ENCODE peak calls at places on chromosome 10, in eight cellular contexts. O is lower lobe of right lung; R is cardiac muscle cell; N is Caco-2; J is CD8-positive, alpha-beta memory T cell; A is hepatocyte; L is fibroblast of lung; C is BJ. I is an unnamed sample.

GRCh38 chr10:65320256-65321026 is 1605.4 kb upstream of the LRRTM3 start:
- DNase-seq in O (no peak), R (peak; percentile 41), N (no peak), J (no peak), A (no peak), L (no peak), C (no peak), I (no peak)

GRCh38 chr10:90179696-90180407 is 478.5 kb downstream of the KIF20B start:
- DNase-seq in O (no peak), R (peak; percentile 99), N (no peak), J (no peak), A (peak; percentile 78), L (peak; percentile 96), C (peak; percentile 93), I (no peak)

GRCh38 chr10:105579112-105579511 is 938.0 kb downstream of the SORCS3 start:
- DNase-seq in O (no peak), R (no peak), N (no peak), J (no peak), A (no peak), L (no peak), C (no peak), I (no peak)

GRCh38 chr10:71802235-71802634 is 28.9 kb upstream of the VSIR start:
- DNase-seq in O (no peak), R (no peak), N (no peak), J (no peak), A (no peak), L (no peak), C (no peak), I (no peak)

GRCh38 chr10:103145046-103145445 is 48.0 kb downstream of the NT5C2 start:
- DNase-seq in O (no peak), R (peak; percentile 33), N (no peak), J (no peak), A (no peak), L (peak; percentile 82), C (no peak), I (no peak)

GRCh38 chr10:37535459-37536246 is 321.8 kb downstream of the ZNF248 start:
- DNase-seq in O (no peak), R (no peak), N (no peak), J (no peak), A (no peak), L (no peak), C (no peak), I (peak; percentile 33)

GRCh38 chr10:13812804-13813203 is 226.0 kb downstream of the PRPF18 start:
- DNase-seq in O (no peak), R (no peak), N (no peak), J (no peak), A (no peak), L (no peak), C (no peak), I (no peak)

GRCh38 chr10:95573497-95573896 is 12.3 kb upstream of the SORBS1 start:
- DNase-seq in O (no peak), R (no peak), N (no peak), J (no peak), A (no peak), L (no peak), C (no peak), I (no peak)

GRCh38 chr10:60006046-60006445 is 99.7 kb upstream of the CCDC6 start:
- DNase-seq in O (no peak), R (peak; percentile 49), N (no peak), J (no peak), A (no peak), L (peak; percentile 57), C (no peak), I (no peak)

GRCh38 chr10:117186832-117187615 is 10.3 kb upstream of the KCNK18 start:
- DNase-seq in O (no peak), R (no peak), N (no peak), J (no peak), A (no peak), L (peak; percentile 36), C (no peak), I (no peak)

GRCh38 chr10:133279266-133279960 is 2.7 kb upstream of the ADAM8 start:
- DNase-seq in O (no peak), R (no peak), N (no peak), J (no peak), A (no peak), L (no peak), C (no peak), I (no peak)

GRCh38 chr10:24944512-24945255 is 7.7 kb downstream of the PRTFDC1 start:
- DNase-seq in O (no peak), R (peak; percentile 75), N (no peak), J (no peak), A (peak; percentile 78), L (peak; percentile 90), C (no peak), I (peak; percentile 27)

GRCh38 chr10:129956285-129956649 is 7.8 kb downstream of the EBF3 start:
- DNase-seq in O (no peak), R (no peak), N (no peak), J (no peak), A (no peak), L (no peak), C (no peak), I (peak; percentile 49)

GRCh38 chr10:132255489-132256344 is 52.0 kb downstream of the STK32C start:
- DNase-seq in O (no peak), R (no peak), N (no peak), J (no peak), A (no peak), L (no peak), C (no peak), I (no peak)

GRCh38 chr10:47299989-47300931 is at the start of gene GDF10:
- DNase-seq in O (no peak), R (peak; percentile 7), N (no peak), J (no peak), A (peak; percentile 47), L (peak; percentile 1), C (no peak), I (no peak)

GRCh38 chr10:34486008-34486407 is 329.1 kb downstream of the PARD3 start:
- DNase-seq in O (no peak), R (no peak), N (no peak), J (no peak), A (no peak), L (no peak), C (no peak), I (no peak)

GRCh38 chr10:102927311-102928010 is 9.4 kb downstream of the CNNM2 start:
- DNase-seq in O (no peak), R (no peak), N (no peak), J (no peak), A (no peak), L (no peak), C (no peak), I (no peak)

GRCh38 chr10:76618171-76618570 is 1019.4 kb downstream of the KCNMA1 start:
- DNase-seq in O (no peak), R (no peak), N (no peak), J (no peak), A (no peak), L (no peak), C (no peak), I (no peak)

GRCh38 chr10:46216836-46217748 is 69.7 kb upstream of the ANTXRL start:
- DNase-seq in O (no peak), R (peak; percentile 47), N (no peak), J (no peak), A (no peak), L (no peak), C (no peak), I (no peak)

GRCh38 chr10:5915451-5915850 is 25.4 kb downstream of the FBH1 start:
- DNase-seq in O (no peak), R (no peak), N (no peak), J (no peak), A (no peak), L (no peak), C (no peak), I (no peak)

GRCh38 chr10:5919568-5919967 is 29.5 kb downstream of the FBH1 start:
- DNase-seq in O (no peak), R (no peak), N (no peak), J (no peak), A (no peak), L (no peak), C (no peak), I (no peak)

GRCh38 chr10:5913736-5914135 is 23.7 kb downstream of the FBH1 start:
- DNase-seq in O (no peak), R (no peak), N (no peak), J (no peak), A (no peak), L (no peak), C (no peak), I (no peak)

GRCh38 chr10:5921746-5922145 is 31.7 kb downstream of the FBH1 start:
- DNase-seq in O (no peak), R (no peak), N (no peak), J (no peak), A (no peak), L (no peak), C (no peak), I (no peak)

DNA sequence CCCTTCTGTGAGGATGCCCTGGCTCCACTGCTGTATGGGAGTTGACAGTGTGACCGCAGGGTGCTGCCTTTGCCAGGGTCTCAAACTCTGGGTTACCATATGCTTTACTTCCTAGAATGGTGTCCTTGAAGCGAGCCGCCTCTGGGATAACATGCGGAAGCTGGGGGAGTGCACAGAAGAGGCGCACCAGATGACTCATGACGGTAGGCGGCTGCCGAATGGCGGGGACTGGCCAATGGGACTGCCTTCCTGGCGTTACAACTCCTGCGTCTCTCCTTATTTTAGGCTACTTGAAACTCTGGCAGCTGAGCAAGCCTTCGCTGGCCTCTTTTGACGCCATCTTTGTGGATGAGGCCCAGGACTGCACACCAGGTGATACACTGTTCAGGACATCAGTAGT is 27.3 kb downstream of the FBH1 start:
- DNase-seq in O (no peak), R (no peak), N (no peak), J (no peak), A (no peak), L (no peak), C (no peak), I (no peak)
- H3K36me3 ChIP-seq in O (peaks cover 100% of the 10 kb centered on the region), R (peaks cover 91% of the 10 kb centered on the region), N (peaks cover 1% of the 10 kb centered on the region), J (peaks cover 80% of the 10 kb centered on the region), A (no peaks in the 10 kb centered on the region), L (peaks cover 37% of the 10 kb centered on the region), C (peaks cover 39% of the 10 kb centered on the region), I (peaks cover 72% of the 10 kb centered on the region)

DNA sequence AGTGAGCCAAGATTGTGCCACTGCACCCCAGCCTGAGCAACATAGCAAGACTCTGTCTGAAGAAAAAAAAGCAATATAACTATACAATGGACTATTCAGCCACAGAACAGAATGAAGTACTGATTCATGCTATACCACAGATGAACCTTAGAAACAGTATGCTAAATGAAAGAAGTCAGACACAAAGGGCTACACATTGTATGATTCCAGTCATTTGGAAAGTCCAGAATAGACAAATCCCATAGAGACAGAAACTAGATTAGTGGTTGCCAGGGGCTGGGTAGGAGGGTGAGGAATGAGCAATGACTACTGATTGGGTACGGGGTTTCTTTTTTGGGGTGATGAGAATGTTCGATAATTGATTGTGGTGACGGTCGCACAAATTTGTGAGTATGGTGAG is 9.6 kb upstream of the CFAP70 start:
- DNase-seq in O (no peak), R (no peak), N (no peak), J (no peak), A (no peak), L (no peak), C (no peak), I (no peak)
- H3K36me3 ChIP-seq in O (peaks cover 74% of the 10 kb centered on the region), R (peaks cover 10% of the 10 kb centered on the region), N (peaks cover 4% of the 10 kb centered on the region), J (peaks cover 18% of the 10 kb centered on the region), A (no peaks in the 10 kb centered on the region), L (peaks cover 1% of the 10 kb centered on the region), C (peaks cover 3% of the 10 kb centered on the region), I (peaks cover 17% of the 10 kb centered on the region)

GRCh38 chr10:32911285-32912016 is 46.6 kb downstream of the ITGB1 start:
- DNase-seq in O (no peak), R (no peak), N (no peak), J (no peak), A (no peak), L (no peak), C (no peak), I (no peak)
- H3K36me3 ChIP-seq in O (peaks cover 78% of the 10 kb centered on the region), R (peaks cover 47% of the 10 kb centered on the region), N (no peaks in the 10 kb centered on the region), J (peaks cover 11% of the 10 kb centered on the region), A (peaks cover 6% of the 10 kb centered on the region), L (peaks cover 8% of the 10 kb centered on the region), C (peaks cover 7% of the 10 kb centered on the region), I (peaks cover 31% of the 10 kb centered on the region)

GRCh38 chr10:118330295-118331076 is 11.6 kb downstream of the FAM204A start:
- DNase-seq in O (no peak), R (no peak), N (no peak), J (no peak), A (no peak), L (no peak), C (no peak), I (no peak)
- H3K36me3 ChIP-seq in O (peaks cover 94% of the 10 kb centered on the region), R (peaks cover 66% of the 10 kb centered on the region), N (no peaks in the 10 kb centered on the region), J (peaks cover 41% of the 10 kb centered on the region), A (peaks cover 3% of the 10 kb centered on the region), L (peaks cover 2% of the 10 kb centered on the region), C (peaks cover 20% of the 10 kb centered on the region), I (peaks cover 77% of the 10 kb centered on the region)